ENCODE peak calls at places on chromosomes 11 and 22, in five cellular contexts. One of them, this sample, is unnamed.

GRCh38 chr11:2534131-2534956 is 89.5 kb downstream of the KCNQ1 start:
- DNase-seq in lower leg skin: peak; percentile 84
- DNase-seq in nephron progenitor cell: no peak
- DNase-seq in HFF-Myc: no peak
- DNase-seq in psoas muscle: peak; percentile 25
- DNase-seq in this sample: no peak

GRCh38 chr11:78647986-78648875 is 73.6 kb upstream of the NARS2 start:
- DNase-seq in HFF-Myc: no peak
- DNase-seq in lower leg skin: peak; percentile 54
- DNase-seq in nephron progenitor cell: no peak
- DNase-seq in psoas muscle: no peak
- DNase-seq in this sample: no peak

GRCh38 chr11:13140028-13140870 is 131.1 kb downstream of the RASSF10 start:
- DNase-seq in nephron progenitor cell: peak; percentile 14
- DNase-seq in psoas muscle: no peak
- DNase-seq in lower leg skin: no peak
- DNase-seq in HFF-Myc: peak; percentile 14
- DNase-seq in this sample: no peak

GRCh38 chr11:123428221-123428631 is 1.8 kb upstream of the GRAMD1B start:
- DNase-seq in HFF-Myc: no peak
- DNase-seq in nephron progenitor cell: no peak
- DNase-seq in psoas muscle: no peak
- DNase-seq in lower leg skin: peak; percentile 70
- DNase-seq in this sample: no peak

GRCh38 chr22:24928322-24928721 is 18.2 kb downstream of the LHFPL7 start:
- DNase-seq in HFF-Myc: no peak
- DNase-seq in lower leg skin: no peak
- DNase-seq in psoas muscle: no peak
- DNase-seq in nephron progenitor cell: no peak
- DNase-seq in this sample: no peak

GRCh38 chr11:26331911-26332571 is at the start of gene ANO3:
- DNase-seq in nephron progenitor cell: peak; percentile 95
- DNase-seq in psoas muscle: peak; percentile 44
- DNase-seq in HFF-Myc: peak; percentile 54
- DNase-seq in lower leg skin: peak; percentile 85
- DNase-seq in this sample: no peak

GRCh38 chr11:105918039-105918438 is 104.0 kb downstream of the MSANTD4 start:
- DNase-seq in psoas muscle: no peak
- DNase-seq in lower leg skin: no peak
- DNase-seq in HFF-Myc: no peak
- DNase-seq in nephron progenitor cell: no peak
- DNase-seq in this sample: no peak

GRCh38 chr22:21641417-21641794 is 696 bp upstream of the SDF2L1 start:
- DNase-seq in lower leg skin: no peak
- DNase-seq in HFF-Myc: no peak
- DNase-seq in psoas muscle: peak; percentile 24
- DNase-seq in nephron progenitor cell: peak; percentile 51
- DNase-seq in this sample: no peak

GRCh38 chr11:108307751-108308150 is 84.9 kb downstream of the ATM start:
- DNase-seq in nephron progenitor cell: no peak
- DNase-seq in psoas muscle: no peak
- DNase-seq in HFF-Myc: no peak
- DNase-seq in lower leg skin: no peak
- DNase-seq in this sample: no peak

GRCh38 chr11:65793144-65793581 is 6.3 kb downstream of the OVOL1 start:
- DNase-seq in nephron progenitor cell: no peak
- DNase-seq in psoas muscle: no peak
- DNase-seq in HFF-Myc: no peak
- DNase-seq in lower leg skin: peak; percentile 93
- DNase-seq in this sample: no peak

GRCh38 chr11:62879554-62879953 is 1.1 kb upstream of the SLC3A2 start:
- DNase-seq in HFF-Myc: no peak
- DNase-seq in lower leg skin: no peak
- DNase-seq in psoas muscle: peak; percentile 27
- DNase-seq in nephron progenitor cell: no peak
- DNase-seq in this sample: no peak

GRCh38 chr11:97033178-97033577 is 643.4 kb downstream of the JRKL start:
- DNase-seq in psoas muscle: no peak
- DNase-seq in nephron progenitor cell: no peak
- DNase-seq in HFF-Myc: no peak
- DNase-seq in lower leg skin: no peak
- DNase-seq in this sample: no peak

GRCh38 chr11:3786781-3787428 is 10.4 kb downstream of the NUP98 start:
- DNase-seq in lower leg skin: no peak
- DNase-seq in psoas muscle: no peak
- DNase-seq in HFF-Myc: no peak
- DNase-seq in nephron progenitor cell: no peak
- DNase-seq in this sample: no peak

GRCh38 chr11:10205928-10206327 is 88.1 kb downstream of the SBF2 start:
- DNase-seq in nephron progenitor cell: peak; percentile 28
- DNase-seq in HFF-Myc: no peak
- DNase-seq in psoas muscle: no peak
- DNase-seq in lower leg skin: no peak
- DNase-seq in this sample: no peak

GRCh38 chr11:119044708-119045107 is 12.3 kb downstream of the HYOU1 start:
- DNase-seq in HFF-Myc: no peak
- DNase-seq in psoas muscle: no peak
- DNase-seq in lower leg skin: no peak
- DNase-seq in nephron progenitor cell: no peak
- DNase-seq in this sample: no peak
- TF ChIP-seq CTCF in HFF-Myc: peak; percentile 25
- TF ChIP-seq CTCF in psoas muscle: no peak
- TF ChIP-seq CTCF in lower leg skin: no peak
- TF ChIP-seq CTCF in nephron progenitor cell: peak; percentile 29
- TF ChIP-seq CTCF in this sample: no peak

GRCh38 chr11:5791165-5791564 is at the start of gene OR52N1:
- DNase-seq in HFF-Myc: no peak
- DNase-seq in nephron progenitor cell: no peak
- DNase-seq in psoas muscle: no peak
- DNase-seq in lower leg skin: no peak
- DNase-seq in this sample: no peak
- TF ChIP-seq CTCF in HFF-Myc: no peak
- TF ChIP-seq CTCF in nephron progenitor cell: no peak
- TF ChIP-seq CTCF in psoas muscle: no peak
- TF ChIP-seq CTCF in lower leg skin: no peak
- TF ChIP-seq CTCF in this sample: no peak

GRCh38 chr11:7513210-7514098 is at the start of gene PPFIBP2:
- DNase-seq in nephron progenitor cell: peak; percentile 87
- DNase-seq in lower leg skin: peak; percentile 96
- DNase-seq in psoas muscle: peak; percentile 86
- DNase-seq in HFF-Myc: peak; percentile 21
- DNase-seq in this sample: no peak
- TF ChIP-seq CTCF in nephron progenitor cell: peak; percentile 49
- TF ChIP-seq CTCF in lower leg skin: no peak
- TF ChIP-seq CTCF in psoas muscle: peak; percentile 62
- TF ChIP-seq CTCF in HFF-Myc: peak; percentile 75
- TF ChIP-seq CTCF in this sample: no peak

GRCh38 chr11:44068180-44068579 is 2.1 kb downstream of the ACCS start:
- DNase-seq in lower leg skin: no peak
- DNase-seq in nephron progenitor cell: no peak
- DNase-seq in HFF-Myc: no peak
- DNase-seq in psoas muscle: no peak
- DNase-seq in this sample: no peak

GRCh38 chr11:44065851-44066731 is at the start of gene ACCS:
- DNase-seq in psoas muscle: peak; percentile 96
- DNase-seq in HFF-Myc: peak; percentile 63
- DNase-seq in lower leg skin: peak; percentile 99
- DNase-seq in nephron progenitor cell: peak; percentile 83
- DNase-seq in this sample: peak; percentile 80

GRCh38 chr11:44067266-44067665 is 1.2 kb downstream of the ACCS start:
- DNase-seq in nephron progenitor cell: no peak
- DNase-seq in psoas muscle: no peak
- DNase-seq in HFF-Myc: no peak
- DNase-seq in lower leg skin: no peak
- DNase-seq in this sample: no peak

GRCh38 chr11:44065161-44065571 is 904 bp upstream of the ACCS start:
- DNase-seq in lower leg skin: peak; percentile 71
- DNase-seq in psoas muscle: no peak
- DNase-seq in HFF-Myc: no peak
- DNase-seq in nephron progenitor cell: no peak
- DNase-seq in this sample: no peak

DNA sequence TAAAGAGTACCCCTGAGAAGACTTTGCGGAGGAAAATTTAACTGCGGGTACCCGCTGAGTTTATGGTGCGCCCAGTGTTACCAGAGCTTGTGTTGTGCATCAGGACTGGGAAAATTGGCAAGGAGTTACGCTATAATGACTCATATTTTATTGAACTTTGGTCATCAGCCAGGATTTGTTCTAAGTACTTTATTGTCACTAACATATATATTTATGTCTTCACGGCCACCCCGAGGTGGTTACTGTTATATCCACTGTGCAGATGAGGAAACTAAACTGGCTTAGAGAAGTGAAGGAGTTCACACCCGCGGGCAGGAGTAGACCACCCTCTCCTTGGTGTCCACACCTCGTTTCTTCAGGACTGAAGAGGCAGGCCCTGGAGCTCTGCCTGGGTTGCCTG is 662 bp downstream of the ACCS start:
- DNase-seq in nephron progenitor cell: no peak
- DNase-seq in lower leg skin: no peak
- DNase-seq in psoas muscle: no peak
- DNase-seq in HFF-Myc: peak; percentile 61
- DNase-seq in this sample: no peak
- TF ChIP-seq CTCF in nephron progenitor cell: no peak
- TF ChIP-seq CTCF in lower leg skin: no peak
- TF ChIP-seq CTCF in psoas muscle: no peak
- TF ChIP-seq CTCF in HFF-Myc: no peak
- TF ChIP-seq CTCF in this sample: no peak

GRCh38 chr11:126307706-126308105 is 3.8 kb downstream of the DCPS start:
- DNase-seq in nephron progenitor cell: peak; percentile 50
- DNase-seq in HFF-Myc: no peak
- DNase-seq in lower leg skin: no peak
- DNase-seq in psoas muscle: no peak
- DNase-seq in this sample: no peak
- TF ChIP-seq CTCF in nephron progenitor cell: peak; percentile 44
- TF ChIP-seq CTCF in HFF-Myc: peak; percentile 51
- TF ChIP-seq CTCF in lower leg skin: no peak
- TF ChIP-seq CTCF in psoas muscle: no peak
- TF ChIP-seq CTCF in this sample: no peak

DNA sequence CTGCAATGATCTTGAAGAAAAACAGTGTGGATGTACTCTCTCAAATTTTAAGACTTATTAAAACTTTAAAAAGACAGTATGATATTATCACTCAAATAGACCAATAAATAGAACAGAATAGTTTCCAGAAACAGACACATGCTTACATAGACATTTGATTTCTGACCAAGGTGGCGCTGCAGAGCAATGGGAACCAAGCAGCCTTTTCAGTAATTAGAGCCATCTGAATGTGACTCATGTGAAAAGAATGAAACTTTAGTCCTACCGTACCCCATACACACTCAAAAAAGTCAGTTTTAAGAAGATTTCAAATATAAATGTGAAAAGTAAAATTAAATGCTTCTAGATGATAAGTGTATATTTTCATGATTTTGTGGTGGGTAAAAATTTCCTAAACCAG is 74.2 kb upstream of the MS4A8 start:
- DNase-seq in lower leg skin: no peak
- DNase-seq in HFF-Myc: peak; percentile 41
- DNase-seq in psoas muscle: no peak
- DNase-seq in nephron progenitor cell: peak; percentile 19
- DNase-seq in this sample: no peak
- TF ChIP-seq CTCF in lower leg skin: no peak
- TF ChIP-seq CTCF in HFF-Myc: peak; percentile 37
- TF ChIP-seq CTCF in psoas muscle: no peak
- TF ChIP-seq CTCF in nephron progenitor cell: no peak
- TF ChIP-seq CTCF in this sample: no peak

This sample was measured in omental fat pad.